ENCODE peak calls at places on chromosomes 12 and 14, in seven cellular contexts. T, I, U, Q, V, H and O are unnamed samples.

GRCh38 chr12:110937104-110937641 is 16.8 kb upstream of the MYL2 start:
- DNase-seq in T (peak; percentile 59), I (no peak), U (peak; percentile 85), Q (peak; percentile 68), V (peak; percentile 9), H (peak; percentile 95), O (peak; percentile 47)

GRCh38 chr12:118773956-118774723 is 207.2 kb upstream of the SRRM4 start:
- DNase-seq in T (no peak), I (no peak), U (peak; percentile 81), Q (no peak), V (no peak), H (peak; percentile 85), O (no peak)

GRCh38 chr12:95774311-95775045 is 16.1 kb downstream of the NTN4 start:
- DNase-seq in T (no peak), I (no peak), U (no peak), Q (no peak), V (no peak), H (no peak), O (no peak)

GRCh38 chr14:60637490-60638452 is 11.5 kb downstream of the SIX1 start:
- DNase-seq in T (no peak), I (no peak), U (peak; percentile 67), Q (no peak), V (no peak), H (peak; percentile 82), O (no peak)

GRCh38 chr14:94462219-94462551 is 9.6 kb upstream of the SERPINA11 start:
- DNase-seq in T (no peak), I (no peak), U (no peak), Q (no peak), V (no peak), H (no peak), O (no peak)

GRCh38 chr12:49296836-49297694 is 2.1 kb downstream of the PRPH start:
- DNase-seq in T (no peak), I (no peak), U (peak; percentile 29), Q (peak; percentile 90), V (peak; percentile 48), H (peak; percentile 81), O (no peak)

GRCh38 chr12:76713130-76713529 is 50.8 kb upstream of the ZDHHC17 start:
- DNase-seq in T (no peak), I (no peak), U (no peak), Q (no peak), V (peak; percentile 16), H (no peak), O (no peak)

GRCh38 chr14:31770271-31770670 is 209.1 kb downstream of the NUBPL start:
- DNase-seq in T (no peak), I (no peak), U (no peak), Q (no peak), V (no peak), H (no peak), O (no peak)

GRCh38 chr12:100443434-100443833 is 30.2 kb upstream of the NR1H4 start:
- DNase-seq in T (no peak), I (no peak), U (no peak), Q (no peak), V (no peak), H (no peak), O (no peak)

GRCh38 chr12:24496755-24497154 is 452.1 kb downstream of the BCAT1 start:
- DNase-seq in T (no peak), I (no peak), U (no peak), Q (no peak), V (no peak), H (no peak), O (no peak)

GRCh38 chr12:24499151-24500146 is 449.5 kb downstream of the BCAT1 start:
- DNase-seq in T (no peak), I (no peak), U (no peak), Q (no peak), V (no peak), H (no peak), O (no peak)

GRCh38 chr12:24505366-24506025 is 443.4 kb downstream of the BCAT1 start:
- DNase-seq in T (no peak), I (no peak), U (no peak), Q (no peak), V (no peak), H (no peak), O (no peak)

GRCh38 chr12:24500466-24501232 is 448.3 kb downstream of the BCAT1 start:
- DNase-seq in T (no peak), I (no peak), U (peak; percentile 45), Q (no peak), V (no peak), H (no peak), O (no peak)
- TF ChIP-seq POLR2AphosphoS5 in T (no peak), I (no peak), U (no peak), Q (no peak), V (no peak), H (no peak), O (no peak)

GRCh38 chr12:23204933-23205778 is 580.2 kb downstream of the ETNK1 start:
- DNase-seq in T (peak; percentile 5), I (peak; percentile 27), U (peak; percentile 43), Q (peak; percentile 56), V (peak; percentile 54), H (no peak), O (peak; percentile 5)
- TF ChIP-seq TAF1 in T (no peak), I (no peak), U (no peak), Q (no peak), V (no peak), H (no peak), O (no peak)

DNA sequence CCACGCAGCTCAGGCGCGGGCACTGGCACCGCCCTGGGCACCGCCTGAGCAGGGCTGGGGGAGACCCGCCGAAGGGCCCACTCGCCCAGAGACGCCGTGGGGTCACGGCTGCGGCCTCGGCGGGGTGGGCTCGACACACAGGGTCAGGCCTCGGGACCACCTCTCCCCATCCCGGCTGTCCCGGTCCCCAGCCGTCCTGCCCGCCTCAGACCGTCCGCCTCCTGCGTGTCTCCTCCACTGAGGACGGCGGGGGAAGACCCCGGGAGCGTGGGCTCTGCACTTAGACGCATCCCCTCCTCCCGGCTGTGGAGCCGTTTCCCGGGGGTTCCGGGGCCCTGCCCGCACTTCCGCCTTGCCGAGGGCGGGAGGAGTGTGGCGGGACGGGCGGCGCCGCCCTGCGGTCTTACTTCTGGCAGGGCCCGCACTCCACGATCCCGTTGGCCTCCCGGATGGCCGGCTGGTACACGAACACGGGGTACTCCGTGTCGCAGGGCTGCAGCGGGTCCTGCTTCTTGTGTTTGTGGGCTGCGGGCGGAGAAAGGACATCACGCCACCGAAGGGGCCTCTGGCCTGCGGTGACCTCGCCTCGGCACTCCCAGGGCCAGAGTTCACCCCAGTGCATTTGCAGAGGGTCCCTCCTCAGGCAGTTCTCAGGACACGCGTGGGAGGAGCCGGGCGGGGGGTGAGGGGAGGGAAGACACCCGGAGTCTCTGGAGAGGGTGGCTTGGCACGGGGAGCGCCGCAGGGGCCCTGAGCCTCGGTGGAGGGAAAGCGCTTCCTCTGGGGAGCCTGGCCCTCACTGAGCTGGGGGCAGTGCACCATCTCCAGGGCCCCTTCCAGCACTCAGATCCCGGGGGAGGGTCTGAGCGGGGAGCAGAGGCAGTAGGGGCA is 23.1 kb upstream of the LRTM2 start:
- DNase-seq in T (no peak), I (no peak), U (peak; percentile 33), Q (no peak), V (no peak), H (peak; percentile 66), O (peak; percentile 58)
- TF ChIP-seq POLR2AphosphoS5 in T (no peak), I (peak; percentile 21), U (no peak), Q (no peak), V (no peak), H (no peak), O (peak; percentile 46)

GRCh38 chr12:52713960-52714886 is 10.9 kb upstream of the KRT77 start:
- DNase-seq in T (no peak), I (no peak), U (peak; percentile 67), Q (no peak), V (no peak), H (peak; percentile 79), O (no peak)
- TF ChIP-seq TAF1 in T (no peak), I (no peak), U (no peak), Q (no peak), V (no peak), H (peak; percentile 33), O (no peak)

GRCh38 chr12:131764738-131765137 is 53.8 kb downstream of the SFSWAP start:
- DNase-seq in T (no peak), I (no peak), U (no peak), Q (no peak), V (no peak), H (no peak), O (no peak)
- TF ChIP-seq POLR2AphosphoS5 in T (no peak), I (no peak), U (no peak), Q (no peak), V (no peak), H (no peak), O (no peak)

DNA sequence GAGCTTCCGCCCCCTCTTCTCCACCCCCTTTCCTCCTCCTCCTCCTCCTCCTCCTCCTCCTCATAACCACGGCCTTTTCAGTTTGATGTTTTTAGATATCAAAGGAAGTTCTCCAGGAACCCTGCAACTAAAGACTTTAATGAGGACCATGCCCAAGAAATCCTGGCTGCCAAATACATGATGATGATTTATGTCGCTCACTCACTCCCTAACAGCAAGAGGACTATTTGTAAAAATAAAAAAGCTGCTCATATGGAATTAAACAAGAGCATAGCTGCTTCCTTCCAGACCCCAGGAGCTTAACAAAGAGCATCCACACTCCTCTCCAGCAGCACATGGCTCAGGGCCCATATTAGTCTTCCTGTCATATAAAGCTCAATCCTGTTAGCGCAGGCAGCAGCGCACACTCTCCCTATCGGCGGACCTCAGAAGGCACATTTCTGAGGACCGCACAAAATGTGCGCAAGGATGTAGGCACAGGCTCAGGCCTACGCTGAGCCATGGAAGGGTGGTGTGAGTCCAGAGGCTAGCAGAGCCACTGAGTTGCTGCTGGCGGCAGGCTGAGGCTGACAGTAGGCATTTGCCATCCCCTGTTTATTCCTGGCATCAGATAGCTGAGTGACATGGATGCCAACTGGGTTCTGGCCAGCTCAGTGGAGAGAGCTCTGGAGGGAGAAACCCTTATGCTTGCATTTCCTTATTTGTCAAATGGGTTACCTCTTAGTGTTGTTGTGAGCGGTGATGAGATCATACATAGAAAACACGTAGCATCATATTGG is 232.8 kb downstream of the MSRB3 start:
- DNase-seq in T (no peak), I (no peak), U (no peak), Q (no peak), V (no peak), H (no peak), O (no peak)
- TF ChIP-seq TAF1 in T (no peak), I (no peak), U (no peak), Q (no peak), V (no peak), H (peak; percentile 2), O (no peak)

GRCh38 chr12:104340917-104341611 is 37.5 kb downstream of the EID3 start:
- DNase-seq in T (no peak), I (no peak), U (no peak), Q (no peak), V (no peak), H (no peak), O (no peak)
- TF ChIP-seq POLR2AphosphoS5 in T (no peak), I (no peak), U (no peak), Q (peak; percentile 9), V (no peak), H (no peak), O (no peak)

DNA sequence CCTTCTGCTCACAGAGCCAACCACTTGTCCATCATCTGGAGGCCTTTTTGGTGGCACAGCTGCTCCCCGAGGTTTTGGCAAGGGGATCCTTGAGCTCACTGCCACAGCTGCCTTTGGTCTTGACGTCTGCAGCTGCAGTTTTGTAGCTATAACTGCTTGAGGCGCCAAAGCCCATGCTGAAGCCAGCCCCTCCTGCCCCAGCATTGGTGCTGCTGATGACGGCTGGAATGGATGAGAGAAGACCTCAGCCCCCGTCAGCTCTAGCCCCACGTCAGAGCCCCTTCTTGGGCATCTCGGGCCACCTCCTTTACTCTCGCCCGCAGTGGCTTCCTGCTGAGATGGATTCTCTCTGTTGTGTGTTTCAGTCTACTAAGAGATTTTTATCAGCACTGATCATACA is 12.3 kb upstream of the KRT74 start:
- DNase-seq in T (no peak), I (no peak), U (no peak), Q (no peak), V (no peak), H (no peak), O (no peak)
- TF ChIP-seq TAF1 in T (no peak), I (no peak), U (no peak), Q (no peak), V (no peak), H (no peak), O (no peak)